ENCODE peak calls at places on chromosomes 4 and X, in seven cellular contexts. H is fibroblast of lung, K is suprapubic skin, O is T47D, T is upper lobe of right lung, M is frontal cortex, Q is sigmoid colon. C is an unnamed sample.

GRCh38 chrX:42519666-42520231 is 258.2 kb downstream of the PPP1R2C start:
- DNase-seq in T (no peak), K (no peak), H (peak; percentile 73), O (peak; percentile 3), Q (no peak), M (no peak), C (no peak)

GRCh38 chrX:70664726-70665125 is 220.1 kb downstream of the DLG3 start:
- DNase-seq in T (no peak), O (peak; percentile 17), M (no peak), Q (no peak), K (no peak), H (peak; percentile 11), C (no peak)

GRCh38 chr4:88230399-88230798 is 54.0 kb downstream of the PPM1K start:
- DNase-seq in M (no peak), K (no peak), T (no peak), H (no peak), O (no peak), Q (no peak), C (no peak)

GRCh38 chrX:63934791-63935190 is 149.8 kb upstream of the ARHGEF9 start:
- DNase-seq in M (no peak), O (no peak), Q (no peak), T (no peak), H (no peak), K (no peak), C (no peak)

GRCh38 chrX:10106801-10107200 is 50.0 kb upstream of the CLCN4 start:
- DNase-seq in T (no peak), O (no peak), Q (no peak), M (no peak), H (no peak), K (no peak), C (no peak)

GRCh38 chr4:59248313-59248712 is 1951.8 kb upstream of the ADGRL3 start:
- DNase-seq in O (no peak), K (no peak), T (no peak), H (no peak), M (no peak), Q (no peak), C (no peak)

GRCh38 chrX:19593684-19594083 is 78.4 kb upstream of the MAP3K15 start:
- DNase-seq in K (no peak), T (no peak), M (peak; percentile 19), Q (no peak), O (peak; percentile 45), H (peak; percentile 42), C (no peak)

GRCh38 chr4:2861631-2862436 is 18.2 kb downstream of the ADD1 start:
- DNase-seq in M (no peak), Q (no peak), K (no peak), T (no peak), O (peak; percentile 20), H (no peak), C (no peak)